ENCODE peak calls at places on chromosomes 3 and 15, in eight cellular contexts. I, H, L, R, B, E, C and X are unnamed samples. For H3K9me3, the result is how much of the 10 kb centered on the place peaks cover.

GRCh38 chr15:90028376-90028775 is 27.3 kb downstream of the ZNF710 start:
- DNase-seq in I (no peak), H (no peak), L (no peak), R (no peak), B (no peak), E (no peak), C (no peak), X (no peak)

GRCh38 chr3:8571256-8571655 is 69.6 kb downstream of the LMCD1 start:
- DNase-seq in I (no peak), H (no peak), L (no peak), R (no peak), B (no peak), E (no peak), C (no peak), X (no peak)

GRCh38 chr15:53586815-53587214 is 172.6 kb downstream of the WDR72 start:
- DNase-seq in I (no peak), H (no peak), L (peak), R (no peak), B (peak), E (no peak), C (peak), X (peak)

GRCh38 chr3:169764164-169764452 is 752 bp downstream of the TERC start:
- DNase-seq in I (peak), H (no peak), L (no peak), R (no peak), B (no peak), E (no peak), C (no peak), X (no peak)

GRCh38 chr3:32045091-32045964 is 61.1 kb upstream of the GPD1L start:
- DNase-seq in I (peak), H (no peak), L (peak), R (peak), B (peak), E (peak), C (peak), X (no peak)

GRCh38 chr15:91908401-91908800 is 54.9 kb downstream of the SLCO3A1 start:
- DNase-seq in I (peak), H (no peak), L (no peak), R (no peak), B (no peak), E (no peak), C (no peak), X (no peak)

GRCh38 chr15:98160236-98160635 is 199.7 kb downstream of the ARRDC4 start:
- DNase-seq in I (no peak), H (no peak), L (no peak), R (no peak), B (no peak), E (no peak), C (no peak), X (no peak)

GRCh38 chr3:28139967-28140634 is 101.3 kb upstream of the CMC1 start:
- DNase-seq in I (no peak), H (no peak), L (no peak), R (no peak), B (peak), E (no peak), C (no peak), X (no peak)

GRCh38 chr3:13896473-13897154 is 16.7 kb upstream of the WNT7A start:
- DNase-seq in I (peak), H (peak), L (peak), R (peak), B (peak), E (no peak), C (peak), X (peak)

GRCh38 chr3:34140606-34141005 is 342.2 kb downstream of the PDCD6IP start:
- DNase-seq in I (no peak), H (no peak), L (no peak), R (no peak), B (no peak), E (no peak), C (no peak), X (no peak)

GRCh38 chr15:45378913-45379262 is 544 bp upstream of the GATM start:
- DNase-seq in I (no peak), H (no peak), L (no peak), R (peak), B (no peak), E (peak), C (no peak), X (no peak)

GRCh38 chr15:78623786-78624497 is 3.1 kb upstream of the CHRNA3 start:
- DNase-seq in I (no peak), H (no peak), L (no peak), R (no peak), B (no peak), E (no peak), C (no peak), X (no peak)

GRCh38 chr15:65641723-65642475 is 20.2 kb downstream of the SLC24A1 start:
- DNase-seq in I (no peak), H (no peak), L (no peak), R (no peak), B (no peak), E (no peak), C (no peak), X (peak)

GRCh38 chr3:193744048-193744821 is 151.2 kb downstream of the OPA1 start:
- DNase-seq in I (peak), H (no peak), L (no peak), R (no peak), B (peak), E (no peak), C (no peak), X (no peak)

GRCh38 chr15:55247766-55248427 is 41.7 kb downstream of the RAB27A start:
- DNase-seq in I (no peak), H (peak), L (no peak), R (no peak), B (no peak), E (no peak), C (no peak), X (no peak)

GRCh38 chr3:18740631-18741583 is 315.8 kb upstream of the SATB1 start:
- DNase-seq in I (no peak), H (peak), L (no peak), R (no peak), B (no peak), E (no peak), C (no peak), X (no peak)

GRCh38 chr15:93997071-93997658 is 234.2 kb upstream of the MCTP2 start:
- DNase-seq in I (no peak), H (no peak), L (no peak), R (no peak), B (peak), E (no peak), C (no peak), X (peak)

GRCh38 chr3:177131927-177132636 is 65.2 kb downstream of the TBL1XR1 start:
- DNase-seq in I (no peak), H (no peak), L (no peak), R (no peak), B (no peak), E (no peak), C (no peak), X (no peak)

GRCh38 chr3:186784820-186785516 is 1.6 kb downstream of the EIF4A2 start:
- DNase-seq in I (no peak), H (no peak), L (no peak), R (no peak), B (no peak), E (no peak), C (no peak), X (no peak)

GRCh38 chr3:100269410-100270217 is 8.8 kb downstream of the TBC1D23 start:
- DNase-seq in I (peak), H (no peak), L (peak), R (no peak), B (no peak), E (no peak), C (no peak), X (no peak)

GRCh38 chr3:159532577-159532976 is 456.1 kb upstream of the IL12A start:
- DNase-seq in I (no peak), H (no peak), L (no peak), R (no peak), B (no peak), E (no peak), C (no peak), X (no peak)

GRCh38 chr3:46386206-46386605 is 15.5 kb downstream of the CCR5 start:
- DNase-seq in I (peak), H (no peak), L (peak), R (no peak), B (peak), E (no peak), C (no peak), X (no peak)

GRCh38 chr3:55315396-55315795 is 171.7 kb downstream of the WNT5A start:
- DNase-seq in I (no peak), H (no peak), L (no peak), R (no peak), B (no peak), E (no peak), C (no peak), X (no peak)

GRCh38 chr3:69665026-69665739 is 74.1 kb upstream of the MITF start:
- DNase-seq in I (peak), H (no peak), L (peak), R (no peak), B (peak), E (peak), C (no peak), X (peak)

GRCh38 chr15:74525946-74526345 is 15.1 kb upstream of the ARID3B start:
- DNase-seq in I (peak), H (no peak), L (peak), R (no peak), B (no peak), E (no peak), C (peak), X (no peak)

GRCh38 chr15:51874751-51875644 is 45.5 kb downstream of the TMOD3 start:
- DNase-seq in I (peak), H (no peak), L (peak), R (peak), B (peak), E (no peak), C (peak), X (peak)

GRCh38 chr3:101036676-101037075 is 43.5 kb upstream of the ABI3BP start:
- DNase-seq in I (peak), H (no peak), L (no peak), R (no peak), B (no peak), E (no peak), C (no peak), X (no peak)

GRCh38 chr3:79874646-79875045 is 106.8 kb upstream of the ROBO1 start:
- DNase-seq in I (no peak), H (no peak), L (no peak), R (no peak), B (no peak), E (no peak), C (no peak), X (no peak)

GRCh38 chr3:76872999-76873398 is 166.9 kb upstream of the ROBO2 start:
- DNase-seq in I (no peak), H (no peak), L (no peak), R (no peak), B (no peak), E (no peak), C (no peak), X (no peak)

GRCh38 chr3:182521339-182521738 is 272.0 kb upstream of the ATP11B start:
- DNase-seq in I (no peak), H (no peak), L (no peak), R (no peak), B (no peak), E (no peak), C (no peak), X (no peak)

GRCh38 chr15:92393287-92393993 is at the start of gene ST8SIA2:
- DNase-seq in I (peak), H (no peak), L (no peak), R (no peak), B (peak), E (no peak), C (no peak), X (peak)

GRCh38 chr3:160226026-160226739 is 961 bp downstream of the C3orf80 start:
- DNase-seq in I (no peak), H (no peak), L (no peak), R (no peak), B (peak), E (no peak), C (peak), X (peak)

GRCh38 chr15:75732206-75732808 is 19.7 kb upstream of the CSPG4 start:
- DNase-seq in I (no peak), H (no peak), L (no peak), R (no peak), B (no peak), E (no peak), C (no peak), X (no peak)

GRCh38 chr15:34754171-34754580 is 622 bp downstream of the GJD2 start:
- DNase-seq in I (no peak), H (no peak), L (no peak), R (no peak), B (no peak), E (no peak), C (no peak), X (peak)
- H3K4me3 ChIP-seq in I (no peak), H (no peak), L (no peak), R (no peak), B (peak), E (no peak), C (no peak), X (peak)

DNA sequence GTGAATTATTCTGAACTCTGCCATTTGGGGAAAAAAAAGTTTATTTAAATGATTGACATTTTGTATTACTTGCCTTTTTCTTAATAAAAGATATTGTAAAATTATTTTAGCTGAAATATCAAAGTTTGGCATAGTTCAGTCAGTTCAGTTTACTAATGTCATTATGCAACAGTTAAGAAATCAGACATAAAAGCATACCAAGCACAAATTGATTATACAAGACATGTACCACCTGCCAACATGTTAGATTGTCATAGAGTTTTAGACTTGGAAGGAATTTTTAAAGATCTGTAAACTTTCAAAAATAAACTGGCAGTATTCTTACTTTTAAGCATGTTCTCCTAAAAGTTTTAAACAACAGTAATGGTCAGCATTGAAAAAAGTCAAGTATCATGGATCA is 143.1 kb upstream of the NR2E3 start:
- DNase-seq in I (no peak), H (no peak), L (no peak), R (no peak), B (no peak), E (no peak), C (no peak), X (no peak)
- H3K9me3 ChIP-seq in I (under half), H (under half), L (under half), R (under half), B (under half), E (under half), C (under half), X (under half)

GRCh38 chr15:43446344-43446743 is 46.6 kb downstream of the TP53BP1 start:
- DNase-seq in I (no peak), H (no peak), L (no peak), R (no peak), B (no peak), E (no peak), C (no peak), X (no peak)
- TF ChIP-seq CTCF in I (no peak), H (no peak), L (no peak), R (no peak), B (no peak), E (no peak), C (no peak), X (no peak)

DNA sequence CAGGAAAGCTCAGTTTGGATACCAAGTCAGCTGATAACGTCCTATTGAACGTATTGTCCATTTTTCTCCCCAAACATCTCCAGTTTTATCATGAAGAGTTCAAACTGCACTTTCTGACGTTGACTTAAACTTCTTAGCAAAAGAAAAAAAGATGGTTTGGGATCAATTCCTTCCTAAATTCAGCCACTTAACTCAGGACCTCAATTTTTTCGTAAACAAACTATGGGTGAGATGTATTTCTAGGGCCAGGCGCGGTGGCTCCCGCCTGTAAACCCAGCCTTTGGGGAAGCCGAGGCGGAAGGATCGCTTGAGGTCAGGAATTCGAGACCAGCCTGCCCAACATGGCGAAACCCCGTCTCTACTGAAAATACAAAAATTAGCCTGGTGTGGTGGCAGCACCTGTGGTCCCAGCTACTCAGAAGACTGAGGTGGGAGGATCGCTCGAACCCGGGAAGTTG is 464 bp upstream of the MRPS25 start:
- DNase-seq in I (no peak), H (no peak), L (no peak), R (no peak), B (no peak), E (no peak), C (no peak), X (no peak)
- H3K4me3 ChIP-seq in I (peak), H (peak), L (peak), R (peak), B (no peak), E (peak), C (peak), X (peak)

GRCh38 chr3:87272718-87273337 is 3.6 kb downstream of the POU1F1 start:
- DNase-seq in I (no peak), H (no peak), L (no peak), R (no peak), B (no peak), E (no peak), C (no peak), X (no peak)

GRCh38 chr3:87270908-87271727 is 5.3 kb downstream of the POU1F1 start:
- DNase-seq in I (no peak), H (no peak), L (no peak), R (no peak), B (no peak), E (no peak), C (no peak), X (no peak)

DNA sequence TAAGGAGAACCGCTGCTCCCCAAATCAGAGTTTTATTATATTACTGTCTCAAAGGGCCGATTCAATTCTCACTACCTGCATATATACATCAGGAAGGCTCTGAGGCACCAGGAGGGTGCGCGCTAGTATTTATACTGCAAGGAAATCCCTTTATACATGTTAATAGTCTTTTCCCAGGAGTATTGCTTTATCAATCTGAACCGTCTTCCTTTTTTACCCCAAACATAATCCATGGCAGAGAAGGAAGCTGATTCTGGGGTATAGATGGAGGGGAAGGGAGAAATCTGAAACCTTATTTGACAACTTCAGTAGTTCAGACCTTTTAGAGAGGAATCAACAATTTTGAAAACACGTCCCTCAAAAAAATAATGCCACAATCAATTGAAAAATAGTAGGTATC is at the start of gene POU1F1:
- DNase-seq in I (no peak), H (no peak), L (no peak), R (no peak), B (no peak), E (no peak), C (no peak), X (no peak)
- H3K9me3 ChIP-seq in I (under half), H (under half), L (under half), R (under half), B (under half), E (under half), C (under half), X (under half)

GRCh38 chr3:57700737-57701136 is 7.9 kb upstream of the DENND6A start:
- DNase-seq in I (no peak), H (no peak), L (no peak), R (no peak), B (no peak), E (no peak), C (no peak), X (no peak)

GRCh38 chr3:57709559-57709958 is 16.7 kb upstream of the DENND6A start:
- DNase-seq in I (no peak), H (no peak), L (no peak), R (no peak), B (no peak), E (no peak), C (no peak), X (no peak)

GRCh38 chr3:57701781-57702180 is 8.9 kb upstream of the DENND6A start:
- DNase-seq in I (no peak), H (no peak), L (no peak), R (no peak), B (no peak), E (no peak), C (no peak), X (no peak)

DNA sequence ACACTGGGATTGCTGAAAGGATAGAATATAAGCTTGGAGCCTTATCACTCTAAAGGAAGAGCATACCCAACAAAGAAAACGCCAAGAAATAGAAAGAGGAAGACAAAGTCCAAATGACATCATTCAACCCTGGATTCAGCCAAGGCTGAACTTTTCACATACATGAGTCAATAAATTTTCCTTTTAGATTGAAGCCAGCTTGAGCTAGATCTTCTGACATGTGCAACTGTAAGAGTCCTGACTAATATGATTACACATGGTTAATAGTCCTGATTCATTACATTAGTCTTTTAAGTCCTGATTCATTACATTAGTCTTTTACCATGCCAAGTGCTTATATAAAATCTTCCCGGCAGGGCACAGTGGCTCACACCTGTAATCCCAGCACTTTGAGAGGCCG is 13.6 kb upstream of the DENND6A start:
- DNase-seq in I (peak), H (no peak), L (no peak), R (no peak), B (peak), E (no peak), C (no peak), X (no peak)
- TF ChIP-seq CTCF in I (no peak), H (no peak), L (no peak), R (no peak), B (no peak), E (no peak), C (no peak), X (no peak)

DNA sequence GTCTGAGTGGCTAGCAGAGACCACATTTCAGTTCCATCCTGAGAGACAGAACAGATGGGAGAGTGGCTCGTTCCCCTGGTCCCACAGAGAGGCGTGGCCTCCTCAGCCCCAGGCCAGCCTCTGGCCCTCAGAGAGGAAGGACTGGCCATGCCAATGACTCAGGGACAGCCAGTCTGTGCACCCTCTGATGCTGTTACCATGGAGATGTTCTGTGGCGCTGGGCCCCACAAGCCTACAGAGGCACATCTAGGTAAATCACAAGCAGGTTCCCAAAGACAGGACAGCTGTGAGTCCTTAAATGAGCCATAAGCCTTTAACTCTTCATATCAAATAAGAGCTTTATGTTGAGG is 40.8 kb downstream of the WHAMM start:
- DNase-seq in I (no peak), H (no peak), L (no peak), R (no peak), B (no peak), E (no peak), C (peak), X (peak)
- H3K4me3 ChIP-seq in I (no peak), H (no peak), L (no peak), R (no peak), B (no peak), E (no peak), C (no peak), X (no peak)